ENCODE peak calls at places on chromosomes 12 and 14, in nine cellular contexts. H is esophagus muscularis mucosa, Y is ovary, S is body of pancreas, F is prostate gland, U is heart left ventricle, M is adrenal gland, P is HCT116, T is IMR-90. I is an unnamed sample. For H3K4me1, the result is how much of the 10 kb centered on the place peaks cover.

GRCh38 chr14:80987235-80988032 is 32.0 kb downstream of the TSHR start:
- DNase-seq in T (peak), M (peak), Y (peak), U (no peak), P (peak), H (no peak), F (peak), S (peak), I (no peak)

GRCh38 chr12:12357697-12358476 is 1.0 kb downstream of the BORCS5 start:
- DNase-seq in Y (no peak), M (no peak), F (no peak), P (no peak), S (no peak), H (no peak), T (peak), U (no peak), I (no peak)

GRCh38 chr14:68965261-68965761 is 13.8 kb downstream of the ACTN1 start:
- DNase-seq in Y (no peak), U (no peak), M (peak), F (no peak), T (no peak), H (no peak), P (no peak), S (no peak), I (no peak)

GRCh38 chr12:28350502-28350901 is 160.2 kb downstream of the CCDC91 start:
- DNase-seq in Y (no peak), P (no peak), T (no peak), F (no peak), U (no peak), H (no peak), S (no peak), M (no peak), I (no peak)

GRCh38 chr14:88667555-88668273 is 104.9 kb downstream of the ZC3H14 start:
- DNase-seq in H (no peak), M (peak), P (peak), F (peak), T (peak), Y (peak), U (no peak), S (peak), I (no peak)

GRCh38 chr12:117380083-117380482 is 18.7 kb upstream of the NOS1 start:
- DNase-seq in M (no peak), F (no peak), U (no peak), S (no peak), P (no peak), Y (no peak), H (no peak), T (no peak), I (no peak)

GRCh38 chr12:4107436-4107878 is 166.1 kb upstream of the CCND2 start:
- DNase-seq in S (peak), U (no peak), M (peak), Y (no peak), T (peak), F (peak), H (no peak), P (peak), I (no peak)

GRCh38 chr12:93824514-93825500 is 147.6 kb downstream of the CRADD start:
- DNase-seq in P (no peak), Y (no peak), M (no peak), S (no peak), F (no peak), U (no peak), T (peak), H (no peak), I (no peak)

GRCh38 chr14:103721334-103722120 is 5.9 kb downstream of the ZFYVE21 start:
- DNase-seq in H (no peak), Y (no peak), P (peak), S (no peak), F (no peak), T (peak), U (no peak), M (no peak), I (no peak)

GRCh38 chr14:34951286-34951685 is 31.5 kb upstream of the SRP54 start:
- DNase-seq in F (no peak), T (peak), S (no peak), Y (no peak), M (no peak), P (no peak), H (no peak), U (no peak), I (no peak)

GRCh38 chr12:591571-592505 is 71.4 kb downstream of the NINJ2 start:
- DNase-seq in H (no peak), M (peak), S (peak), P (no peak), U (peak), Y (no peak), F (no peak), T (no peak), I (peak)

GRCh38 chr12:76198839-76199238 is 114.4 kb upstream of the NAP1L1 start:
- DNase-seq in F (no peak), U (no peak), P (no peak), S (no peak), T (no peak), Y (no peak), M (no peak), H (no peak), I (no peak)

GRCh38 chr12:89346741-89347324 is 5.5 kb downstream of the DUSP6 start:
- DNase-seq in U (no peak), M (peak), T (peak), H (no peak), S (peak), P (peak), Y (no peak), F (no peak), I (peak)

GRCh38 chr12:5267603-5268423 is 164.1 kb upstream of the NTF3 start:
- DNase-seq in H (no peak), M (no peak), T (peak), F (no peak), U (no peak), S (no peak), P (no peak), Y (no peak), I (no peak)

GRCh38 chr12:49557917-49558215 is 10.1 kb downstream of the MCRS1 start:
- DNase-seq in T (no peak), U (no peak), M (no peak), Y (no peak), P (no peak), S (no peak), F (no peak), H (no peak), I (no peak)

GRCh38 chr12:76880156-76881023 is 1.6 kb upstream of the CSRP2 start:
- DNase-seq in M (no peak), S (no peak), Y (no peak), F (no peak), H (peak), U (no peak), T (peak), P (no peak), I (no peak)

GRCh38 chr12:58295268-58295667 is 353.9 kb downstream of the ATP23 start:
- DNase-seq in P (no peak), T (no peak), Y (no peak), M (no peak), F (no peak), U (no peak), H (no peak), S (no peak), I (no peak)

GRCh38 chr12:103278329-103278728 is 217.4 kb downstream of the C12orf42 start:
- DNase-seq in P (no peak), S (no peak), Y (no peak), H (no peak), M (no peak), F (no peak), U (peak), T (no peak), I (peak)

GRCh38 chr14:103187911-103188310 is 64.7 kb downstream of the TNFAIP2 start:
- DNase-seq in M (no peak), S (no peak), U (no peak), T (no peak), Y (no peak), F (no peak), P (no peak), H (no peak), I (no peak)

GRCh38 chr14:90361865-90362557 is 30.3 kb upstream of the NRDE2 start:
- DNase-seq in U (no peak), Y (no peak), T (no peak), H (no peak), M (no peak), S (no peak), F (no peak), P (no peak), I (no peak)

GRCh38 chr14:77023001-77023996 is 5.2 kb downstream of the IRF2BPL start:
- DNase-seq in P (no peak), S (peak), F (peak), U (no peak), Y (peak), M (peak), H (no peak), T (peak), I (peak)

GRCh38 chr14:64758025-64758521 is 53.8 kb downstream of the PLEKHG3 start:
- DNase-seq in T (peak), F (no peak), H (no peak), P (no peak), M (no peak), U (no peak), Y (peak), S (peak), I (no peak)

GRCh38 chr12:124377981-124378509 is 83.2 kb downstream of the RFLNA start:
- DNase-seq in M (no peak), T (no peak), F (no peak), P (no peak), Y (peak), S (no peak), U (no peak), H (no peak), I (no peak)

GRCh38 chr12:21850419-21850818 is 75.9 kb upstream of the KCNJ8 start:
- DNase-seq in U (no peak), P (no peak), H (no peak), F (no peak), S (no peak), Y (no peak), M (no peak), T (no peak), I (no peak)

GRCh38 chr12:132761032-132761910 is at the start of gene ANKLE2:
- DNase-seq in F (no peak), M (peak), S (peak), T (peak), P (no peak), H (no peak), Y (peak), U (peak), I (peak)

GRCh38 chr14:45946251-45946650 is 693.2 kb upstream of the MIS18BP1 start:
- DNase-seq in Y (no peak), M (no peak), U (no peak), H (no peak), T (no peak), F (no peak), P (no peak), S (no peak), I (no peak)

GRCh38 chr14:40113671-40114070 is 681.4 kb upstream of the FBXO33 start:
- DNase-seq in P (no peak), H (no peak), M (no peak), T (no peak), Y (no peak), U (no peak), S (no peak), F (no peak), I (no peak)

GRCh38 chr14:81555051-81555450 is 21.4 kb upstream of the SEL1L start:
- DNase-seq in M (no peak), Y (no peak), T (no peak), P (no peak), S (peak), F (no peak), H (no peak), U (no peak), I (no peak)

GRCh38 chr14:39217214-39217879 is 16.4 kb upstream of the MIA2 start:
- DNase-seq in H (no peak), T (no peak), P (peak), F (no peak), U (no peak), M (no peak), S (no peak), Y (no peak), I (no peak)

GRCh38 chr14:76770521-76771431 is 9.5 kb downstream of the VASH1 start:
- DNase-seq in M (no peak), T (no peak), U (no peak), H (no peak), P (no peak), S (no peak), F (no peak), Y (no peak), I (no peak)

GRCh38 chr14:58796201-58796600 is 158.4 kb downstream of the DACT1 start:
- DNase-seq in T (no peak), H (no peak), M (no peak), Y (no peak), F (no peak), U (no peak), P (no peak), S (no peak), I (no peak)

GRCh38 chr12:12492547-12492946 is 70.1 kb downstream of the DUSP16 start:
- DNase-seq in F (no peak), S (no peak), U (no peak), Y (no peak), P (no peak), T (no peak), M (no peak), H (no peak), I (no peak)

GRCh38 chr14:53880761-53881160 is 75.9 kb downstream of the BMP4 start:
- DNase-seq in F (no peak), U (no peak), S (no peak), M (no peak), P (no peak), H (no peak), Y (no peak), T (no peak), I (no peak)
- TF ChIP-seq POLR2A in F (no peak), U (no peak), S (no peak), M (no peak), P (no peak), H (no peak), Y (no peak), T (no peak), I (no peak)

DNA sequence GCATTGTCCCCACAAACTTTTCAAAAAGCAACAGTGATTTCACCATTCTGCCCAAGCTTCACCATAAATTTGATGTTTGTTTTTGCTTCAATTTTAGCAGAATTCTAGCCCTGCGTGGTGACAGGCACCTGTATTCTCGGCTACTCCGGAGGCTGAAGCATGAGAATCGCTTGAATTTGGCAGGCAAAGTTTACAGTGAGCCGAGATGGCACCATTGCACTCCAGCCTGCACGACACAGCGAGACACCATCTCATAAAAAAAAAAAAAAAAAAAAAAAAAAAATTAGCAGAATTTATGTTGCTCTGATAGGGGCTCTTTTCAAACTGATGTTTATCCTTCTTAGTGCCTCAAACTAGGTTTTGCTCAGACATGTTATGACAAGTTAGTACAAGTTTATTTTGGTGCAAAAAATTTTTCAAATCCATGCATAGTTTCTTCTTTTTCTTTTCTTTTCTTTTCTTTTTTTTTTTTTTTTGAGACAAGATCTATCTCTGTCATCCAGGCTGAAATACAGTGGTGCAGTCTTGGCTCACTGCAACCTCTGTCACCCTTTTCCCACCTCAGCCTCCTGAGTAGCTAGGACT is 24.3 kb downstream of the RASSF3 start:
- DNase-seq in U (no peak), H (no peak), Y (no peak), F (no peak), P (no peak), M (no peak), T (no peak), S (no peak), I (no peak)
- H3K4me1 ChIP-seq in U (under half), H (half or more), Y (under half), F (under half), P (under half), M (under half), T (under half), S (under half), I (under half)

GRCh38 chr14:75060420-75060819 is 3.4 kb downstream of the ACYP1 start:
- DNase-seq in P (no peak), M (no peak), Y (no peak), S (no peak), T (no peak), U (no peak), F (no peak), H (no peak), I (no peak)

GRCh38 chr14:75067212-75067611 is 2.2 kb upstream of the ZC2HC1C start:
- DNase-seq in U (no peak), T (no peak), Y (no peak), P (no peak), H (no peak), F (no peak), S (no peak), M (no peak), I (no peak)

GRCh38 chr14:75063013-75063412 is 811 bp downstream of the ACYP1 start:
- DNase-seq in P (no peak), Y (no peak), F (no peak), S (no peak), T (no peak), U (no peak), M (no peak), H (no peak), I (no peak)

GRCh38 chr14:75064205-75064567 is 362 bp upstream of the ACYP1 start:
- DNase-seq in S (no peak), U (no peak), H (no peak), Y (no peak), F (no peak), P (no peak), T (no peak), M (no peak), I (no peak)

GRCh38 chr14:75063491-75064204 is at the start of gene ACYP1:
- DNase-seq in T (peak), S (peak), M (peak), H (peak), P (peak), Y (peak), U (peak), F (peak), I (peak)
- TF ChIP-seq CTCF in T (no peak), S (no peak), M (no peak), H (no peak), P (no peak), Y (no peak), U (no peak), F (no peak), I (no peak)

GRCh38 chr12:25266522-25266921 is 15.8 kb upstream of the KRAS start:
- DNase-seq in T (peak), S (no peak), Y (no peak), F (no peak), U (no peak), M (no peak), H (no peak), P (no peak), I (no peak)
- TF ChIP-seq POLR2A in T (no peak), S (no peak), Y (no peak), F (no peak), U (no peak), M (no peak), H (no peak), P (no peak), I (no peak)

GRCh38 chr14:95510804-95511203 is 5.6 kb downstream of the SYNE3 start:
- DNase-seq in H (no peak), U (no peak), S (no peak), T (no peak), P (no peak), Y (no peak), M (no peak), F (no peak), I (no peak)
- H3K4me1 ChIP-seq in H (half or more), U (under half), S (under half), T (under half), P (under half), Y (under half), M (under half), F (under half), I (under half)

GRCh38 chr12:52670961-52671360 is 9.2 kb downstream of the KRT1 start:
- DNase-seq in M (no peak), T (no peak), H (no peak), Y (no peak), U (no peak), F (no peak), P (no peak), S (no peak), I (no peak)

GRCh38 chr12:52670506-52670905 is 9.7 kb downstream of the KRT1 start:
- DNase-seq in S (no peak), U (no peak), Y (no peak), T (no peak), M (no peak), P (no peak), H (no peak), F (no peak), I (no peak)

GRCh38 chr12:52669426-52669825 is 10.8 kb downstream of the KRT1 start:
- DNase-seq in H (no peak), M (no peak), Y (no peak), T (no peak), U (no peak), P (no peak), F (no peak), S (no peak), I (no peak)

GRCh38 chr12:52667931-52668330 is 12.3 kb downstream of the KRT1 start:
- DNase-seq in U (no peak), T (no peak), P (no peak), F (no peak), S (no peak), Y (no peak), M (no peak), H (no peak), I (no peak)

GRCh38 chr12:52667509-52667908 is 12.7 kb downstream of the KRT1 start:
- DNase-seq in S (no peak), U (no peak), T (no peak), F (no peak), Y (no peak), H (no peak), M (no peak), P (no peak), I (no peak)
- TF ChIP-seq CTCF in S (no peak), U (peak), T (peak), F (no peak), Y (no peak), H (no peak), M (no peak), P (peak), I (no peak)

DNA sequence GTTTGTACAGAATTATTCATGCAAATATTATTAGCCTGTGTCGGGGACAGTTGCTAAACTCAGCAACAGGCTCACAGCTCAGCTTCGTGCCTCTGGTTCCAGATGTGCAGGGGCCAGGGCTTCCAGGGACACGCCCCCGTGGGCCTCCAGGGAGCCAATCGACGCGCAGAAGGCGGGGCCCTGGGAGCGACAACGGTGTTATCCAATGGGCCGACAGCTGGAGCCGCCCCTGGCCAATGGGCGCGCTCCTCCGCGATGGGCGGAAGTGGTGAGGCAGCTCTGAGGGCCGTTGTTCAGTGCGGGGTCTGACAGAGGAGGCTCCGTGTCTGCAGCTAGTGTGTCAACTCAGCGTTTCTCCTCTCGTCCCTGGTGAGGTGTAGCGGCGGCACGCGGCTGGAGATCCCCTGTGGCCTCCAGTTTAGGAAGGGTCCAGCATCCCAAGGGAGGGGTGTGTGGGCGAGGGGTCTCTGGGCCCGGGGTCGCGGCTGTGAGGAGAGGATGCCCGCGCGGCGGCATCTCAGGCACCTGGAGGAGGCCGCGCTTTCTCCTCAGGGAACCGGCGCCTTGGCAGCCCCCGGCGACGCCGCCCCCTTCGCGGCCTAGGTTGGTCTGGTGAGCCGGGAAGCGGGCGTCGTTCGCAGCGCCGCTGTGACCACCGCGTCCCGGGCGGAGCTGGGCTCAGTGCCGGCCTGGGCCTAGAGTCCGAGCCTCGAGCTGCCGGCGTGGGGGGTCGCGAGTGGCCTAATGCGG is at the start of gene TRAFD1:
- DNase-seq in M (peak), F (peak), P (peak), U (peak), Y (peak), S (peak), T (peak), H (peak), I (peak)
- TF ChIP-seq POLR2A in M (peak), F (peak), P (peak), U (peak), Y (peak), S (peak), T (peak), H (peak), I (peak)

DNA sequence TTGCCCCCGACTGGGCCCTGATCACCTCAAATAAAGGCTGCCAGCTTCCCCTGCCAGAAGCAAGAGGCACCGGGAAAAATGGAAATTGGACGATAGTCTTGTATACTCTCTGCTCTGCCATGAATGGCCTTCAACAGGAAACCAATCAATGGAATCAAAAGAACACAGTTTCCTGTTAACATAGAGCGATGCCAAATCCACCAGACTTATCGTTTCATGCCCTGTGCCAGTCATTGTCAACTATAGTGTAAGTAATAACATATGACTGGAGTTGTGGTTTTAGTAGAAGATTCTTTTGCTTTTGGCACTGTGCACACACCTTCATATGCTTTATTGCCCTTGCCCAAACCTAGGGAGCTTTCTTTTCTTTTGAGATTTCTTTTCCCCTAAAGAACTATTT is 97.7 kb downstream of the TMEM30B start:
- DNase-seq in U (no peak), Y (no peak), M (no peak), P (no peak), T (no peak), F (no peak), H (no peak), S (no peak), I (no peak)
- H3K4me1 ChIP-seq in U (under half), Y (under half), M (under half), P (under half), T (under half), F (under half), H (under half), S (under half), I (under half)

I was measured in upper lobe of left lung.